ENCODE peak calls at places on chromosomes 6 and 20, in six cellular contexts. V is IMR-90, R is neuronal stem cell, J is H9, M is mesendoderm, S is mesenchymal stem cell. E is an unnamed sample.

GRCh38 chr6:112910256-112910655 is 563.1 kb downstream of the RFPL4B start:
- DNase-seq in S (no peak), J (no peak), M (no peak), V (peak), R (no peak), E (no peak)

GRCh38 chr6:15535495-15536200 is 127.2 kb downstream of the DTNBP1 start:
- DNase-seq in R (no peak), J (no peak), M (no peak), V (peak), S (no peak), E (peak)

GRCh38 chr20:57009355-57009754 is 257.1 kb downstream of the BMP7 start:
- DNase-seq in R (no peak), J (no peak), M (no peak), V (no peak), S (no peak), E (no peak)

GRCh38 chr6:11386323-11386722 is 151.2 kb upstream of the TMEM170B start:
- DNase-seq in M (no peak), J (no peak), V (no peak), R (no peak), S (no peak), E (no peak)

GRCh38 chr6:33080127-33081089 is 4.6 kb downstream of the HLA-DPB1 start:
- DNase-seq in S (peak), V (peak), R (peak), M (peak), J (peak), E (peak)

GRCh38 chr6:102195311-102195710 is 801.8 kb downstream of the GRIK2 start:
- DNase-seq in R (no peak), M (no peak), S (no peak), V (no peak), J (no peak), E (no peak)

GRCh38 chr20:60137657-60138245 is 179.5 kb downstream of the CDH26 start:
- DNase-seq in R (no peak), V (peak), S (no peak), M (peak), J (no peak), E (peak)

GRCh38 chr6:4698901-4699659 is 77.1 kb upstream of the CDYL start:
- DNase-seq in V (no peak), M (no peak), S (no peak), J (no peak), R (no peak), E (no peak)

GRCh38 chr20:63094767-63095499 is 88.2 kb upstream of the BHLHE23 start:
- DNase-seq in J (peak), S (no peak), V (no peak), R (no peak), M (no peak), E (peak)

GRCh38 chr20:58512808-58513552 is 2.2 kb downstream of the APCDD1L start:
- DNase-seq in M (peak), V (no peak), S (no peak), J (peak), R (no peak), E (no peak)

GRCh38 chr6:144920391-144920983 is 635.4 kb downstream of the UTRN start:
- DNase-seq in S (no peak), V (no peak), R (no peak), J (no peak), M (no peak), E (no peak)

GRCh38 chr6:43858161-43859153 is 88.4 kb downstream of the VEGFA start:
- DNase-seq in J (no peak), R (peak), S (no peak), V (no peak), M (no peak), E (no peak)

GRCh38 chr6:39670519-39670918 is 54.7 kb downstream of the KIF6 start:
- DNase-seq in S (no peak), M (no peak), V (no peak), J (no peak), R (no peak), E (no peak)

GRCh38 chr6:161166176-161166575 is 107.7 kb downstream of the AGPAT4 start:
- DNase-seq in J (no peak), S (no peak), V (no peak), R (no peak), M (no peak), E (no peak)

GRCh38 chr20:47204008-47204745 is 152.3 kb downstream of the ZMYND8 start:
- DNase-seq in S (peak), M (peak), J (no peak), R (no peak), V (peak), E (no peak)

GRCh38 chr20:53903652-53903987 is 166.8 kb downstream of the BCAS1 start:
- DNase-seq in R (no peak), S (no peak), V (no peak), J (no peak), M (no peak), E (no peak)

GRCh38 chr6:154995241-154996162 is at the start of gene TIAM2:
- DNase-seq in J (peak), S (peak), R (peak), V (no peak), M (peak), E (peak)

GRCh38 chr6:148573922-148574321 is 172.9 kb upstream of the UST start:
- DNase-seq in R (no peak), M (no peak), S (no peak), V (no peak), J (no peak), E (no peak)

GRCh38 chr20:48945840-48946514 is 24.5 kb downstream of the ARFGEF2 start:
- DNase-seq in V (peak), J (no peak), R (no peak), S (peak), M (peak), E (no peak)
- H2BK15ac ChIP-seq in V (no peak), J (no peak), R (no peak), S (no peak), M (no peak), E (no peak)

DNA sequence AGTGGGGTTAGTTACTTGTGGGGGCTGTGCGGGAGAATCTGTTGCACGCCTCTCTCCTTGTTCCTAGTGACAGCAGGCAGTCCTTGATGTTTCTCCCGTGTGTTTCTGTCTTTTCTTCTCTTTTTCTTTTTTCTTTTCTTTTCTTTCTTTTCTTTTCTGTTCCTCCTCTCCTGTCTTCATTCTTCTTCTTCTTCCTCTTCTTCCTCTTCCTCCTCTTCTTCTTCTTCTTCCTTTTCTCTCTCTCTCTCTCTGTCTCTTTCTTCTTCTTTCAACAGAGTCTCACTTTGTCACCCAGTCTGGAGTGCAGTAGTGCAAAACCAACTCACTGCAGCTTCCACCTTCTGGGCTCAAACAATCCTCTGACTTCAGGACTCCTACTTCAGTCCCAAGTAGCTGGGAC is 6.8 kb upstream of the AIG1 start:
- DNase-seq in J (no peak), R (no peak), M (no peak), V (no peak), S (no peak), E (no peak)
- H2BK15ac ChIP-seq in J (no peak), R (no peak), M (no peak), V (no peak), S (no peak), E (no peak)

GRCh38 chr6:159512104-159512503 is 180.9 kb downstream of the SOD2 start:
- DNase-seq in M (no peak), J (no peak), R (no peak), S (no peak), V (no peak), E (no peak)
- H2BK15ac ChIP-seq in M (no peak), J (no peak), R (no peak), S (no peak), V (no peak), E (no peak)

GRCh38 chr6:89599727-89600126 is 38.8 kb downstream of the LYRM2 start:
- DNase-seq in S (no peak), M (peak), J (no peak), R (no peak), V (no peak), E (no peak)
- H2BK15ac ChIP-seq in S (no peak), M (no peak), J (no peak), R (no peak), V (no peak), E (no peak)

GRCh38 chr20:38703526-38703925 is 20.8 kb upstream of the SLC32A1 start:
- DNase-seq in M (no peak), R (no peak), J (no peak), S (no peak), V (no peak), E (no peak)

GRCh38 chr20:38698541-38698940 is 25.7 kb upstream of the SLC32A1 start:
- DNase-seq in M (no peak), S (no peak), J (no peak), R (no peak), V (no peak), E (no peak)

GRCh38 chr20:38704136-38704535 is 20.1 kb upstream of the SLC32A1 start:
- DNase-seq in J (no peak), R (no peak), S (no peak), V (no peak), M (no peak), E (no peak)

GRCh38 chr20:38700146-38700545 is 24.1 kb upstream of the SLC32A1 start:
- DNase-seq in S (no peak), M (no peak), R (no peak), V (no peak), J (peak), E (no peak)

DNA sequence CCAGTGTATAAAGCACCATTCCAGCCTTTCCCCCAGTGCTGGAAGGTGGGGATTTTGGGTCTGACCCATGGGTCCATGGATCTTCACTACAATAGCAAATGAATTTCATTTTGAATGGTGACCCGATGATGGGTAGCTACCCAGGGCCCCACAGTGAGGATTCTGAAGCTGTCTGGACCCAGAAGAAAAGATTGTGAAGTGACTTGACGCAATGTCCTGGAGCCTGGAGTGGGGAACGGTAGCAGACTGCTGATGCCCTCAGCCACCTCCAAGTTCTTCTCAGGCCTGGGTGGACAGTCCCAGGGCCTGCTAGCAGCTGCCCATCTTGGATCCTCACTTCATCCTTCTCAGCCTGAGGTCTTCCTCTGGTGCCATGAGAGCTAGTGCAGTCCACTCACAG is 23.4 kb upstream of the SLC32A1 start:
- DNase-seq in V (no peak), R (no peak), M (no peak), J (no peak), S (no peak), E (no peak)
- H2BK15ac ChIP-seq in V (no peak), R (no peak), M (no peak), J (no peak), S (no peak), E (no peak)

DNA sequence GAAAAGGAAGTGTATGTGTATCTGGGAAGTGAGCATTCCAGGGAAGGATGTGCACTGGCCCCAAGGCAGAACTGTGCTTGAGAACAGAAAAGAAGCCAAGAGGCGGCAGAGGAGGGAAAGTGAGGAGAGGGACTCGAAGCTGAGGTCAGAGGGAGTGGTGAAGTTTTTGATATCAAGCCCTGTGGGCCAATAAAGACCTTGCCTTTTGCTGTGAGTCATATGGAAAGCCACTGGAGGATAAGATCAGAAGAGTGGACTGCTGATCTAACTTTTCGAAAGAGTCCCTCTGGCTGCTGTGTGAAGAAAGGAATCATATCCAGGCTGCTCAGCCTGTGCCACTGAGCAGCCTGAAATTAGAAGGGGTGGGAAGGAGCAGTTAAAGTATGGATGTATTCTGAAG is 99.4 kb downstream of the EYA4 start:
- DNase-seq in J (no peak), R (no peak), V (peak), M (peak), S (peak), E (no peak)
- H2BK15ac ChIP-seq in J (no peak), R (no peak), V (peak), M (no peak), S (no peak), E (no peak)

DNA sequence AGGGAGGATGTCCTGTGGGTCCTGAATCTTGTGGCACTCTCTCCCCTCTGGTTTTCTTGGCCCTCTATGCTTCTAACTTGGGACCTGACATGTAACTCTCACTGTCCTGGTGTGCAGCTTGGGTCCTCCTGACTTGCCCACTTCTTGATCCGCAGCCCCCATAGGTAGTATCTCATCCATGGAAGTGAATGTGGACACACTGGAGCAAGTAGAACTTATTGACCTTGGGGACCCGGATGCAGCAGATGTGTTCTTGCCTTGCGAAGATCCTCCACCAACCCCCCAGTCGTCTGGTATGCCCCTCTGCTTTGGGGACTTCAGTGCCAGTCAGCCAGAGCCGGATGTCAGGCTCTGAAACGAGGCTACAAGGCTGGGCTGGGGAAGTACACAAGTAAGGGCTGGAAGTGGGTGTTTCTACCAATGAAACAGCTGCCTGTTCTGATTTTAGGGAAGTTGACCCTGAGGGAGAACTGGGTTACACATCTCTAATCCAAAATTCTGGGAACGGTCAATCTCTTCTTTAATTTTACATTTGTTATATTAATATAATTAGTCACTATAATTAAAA is 641 bp downstream of the DBNDD2 start:
- DNase-seq in J (no peak), S (no peak), M (no peak), R (no peak), V (no peak), E (no peak)
- H2BK15ac ChIP-seq in J (no peak), S (no peak), M (no peak), R (no peak), V (no peak), E (no peak)

GRCh38 chr20:34705383-34706021 is 1.4 kb downstream of the TP53INP2 start:
- DNase-seq in S (peak), M (peak), J (peak), R (no peak), V (peak), E (no peak)
- H2BK15ac ChIP-seq in S (no peak), M (no peak), J (no peak), R (no peak), V (no peak), E (no peak)

GRCh38 chr20:14566505-14566904 is 229.1 kb upstream of the FLRT3 start:
- DNase-seq in R (no peak), J (no peak), S (peak), M (no peak), V (no peak), E (no peak)
- H2BK15ac ChIP-seq in R (no peak), J (no peak), S (no peak), M (no peak), V (no peak), E (no peak)

E was measured in H1.